ENCODE peak calls at places on chromosomes 12 and 14, in eight cellular contexts. B is lower leg skin, R is progenitor cell of endocrine pancreas, N is pancreas, Z is substantia nigra, F is MCF 10A, Q is heart left ventricle, J is AML-193. A is an unnamed sample.

GRCh38 chr14:66425402-66425801 is 60.8 kb upstream of the CCDC196 start:
- DNase-seq in J (no peak), R (no peak), B (peak), F (peak), Q (no peak), Z (no peak), N (no peak), A (no peak)

GRCh38 chr14:100526632-100527031 is 60.6 kb downstream of the BEGAIN start:
- DNase-seq in B (no peak), R (no peak), N (no peak), Q (no peak), F (no peak), Z (no peak), J (no peak), A (no peak)

GRCh38 chr12:56803750-56804149 is 40.6 kb downstream of the HSD17B6 start:
- DNase-seq in Z (no peak), J (no peak), R (no peak), F (peak), B (no peak), N (no peak), Q (no peak), A (no peak)

GRCh38 chr12:94663702-94664101 is 13.3 kb upstream of the TMCC3 start:
- DNase-seq in R (no peak), Q (no peak), B (no peak), J (no peak), Z (no peak), N (no peak), F (no peak), A (no peak)

GRCh38 chr12:52005903-52006703 is 643 bp upstream of the TAMALIN start:
- DNase-seq in Z (peak), R (no peak), F (no peak), J (peak), N (no peak), B (peak), Q (peak), A (no peak)

GRCh38 chr12:105092336-105092735 is 8.1 kb upstream of the ALDH1L2 start:
- DNase-seq in R (no peak), Q (no peak), J (no peak), F (peak), Z (no peak), B (no peak), N (peak), A (no peak)

GRCh38 chr14:78950654-78951053 is 780.5 kb downstream of the NRXN3 start:
- DNase-seq in N (no peak), F (peak), Q (no peak), Z (no peak), J (no peak), B (no peak), R (no peak), A (no peak)

GRCh38 chr12:1044697-1045096 is 53.7 kb downstream of the ERC1 start:
- DNase-seq in N (no peak), Z (no peak), J (no peak), R (no peak), F (peak), B (no peak), Q (no peak), A (no peak)

A was measured in glutamatergic neuron.